ENCODE peak calls at places on chromosomes 13 and 19, in ten cellular contexts. B is T-helper 17 cell; T is T-helper 1 cell; L is stimulated activated naive B cell treated with anti-CD40 and anti-IgM and Interleukin-4, amounts not matched to agents 10 μg/mL and 1 μg/mL and 100 μg/mL, for 72 hours; Z is activated T-helper 1 cell treated with anti-CD3 and anti-CD28 coated beads, Interleukin-12 subunit alpha, Interleukin-12 subunit beta, Interleukin-2, Interleukin-4 antibody, amounts not matched to agents 30 ng/mL and 10 ng/mL and 1 ng/mL, durations not matched to agents 14 hours and 24 hours and 36 hours; S is stimulated activated CD8-positive, alpha-beta memory T cell treated with anti-CD3 and anti-CD28 coated beads, Interleukin-7, amount 100 ng/mL, for 1 hour; K is uterus; G is Karpas-422; U is CD4-positive, CD25-positive, alpha-beta regulatory T cell; I is NCI-H2171 treated with DMSO at 0.1 percent for 48 hours. P is an unnamed sample.

GRCh38 chr19:10155834-10156233 is 36.1 kb upstream of the EIF3G start:
- DNase-seq in T (no peak), S (no peak), I (no peak), B (no peak), U (no peak), K (no peak), Z (no peak), G (no peak), L (no peak), P (no peak)

GRCh38 chr19:4069331-4069959 is 2.7 kb upstream of the ZBTB7A start:
- DNase-seq in I (no peak), K (peak), G (peak), T (no peak), U (peak), L (no peak), B (no peak), Z (peak), S (no peak), P (no peak)

GRCh38 chr19:47152632-47153031 is 22.0 kb downstream of the SAE1 start:
- DNase-seq in S (no peak), Z (no peak), L (no peak), B (no peak), U (no peak), K (no peak), I (no peak), T (no peak), G (no peak), P (no peak)

GRCh38 chr13:28707629-28708427 is 10.9 kb downstream of the SLC46A3 start:
- DNase-seq in T (no peak), U (no peak), S (no peak), K (no peak), I (no peak), L (peak), B (no peak), Z (no peak), G (peak), P (no peak)

GRCh38 chr13:112346173-112346898 is 29.8 kb upstream of the SPACA7 start:
- DNase-seq in U (no peak), Z (no peak), B (no peak), I (peak), T (no peak), L (no peak), G (peak), K (no peak), S (no peak), P (no peak)

GRCh38 chr13:98549006-98549727 is 27.7 kb downstream of the STK24 start:
- DNase-seq in T (no peak), G (no peak), U (no peak), B (no peak), L (no peak), I (no peak), K (no peak), S (no peak), Z (no peak), P (no peak)

GRCh38 chr13:43783820-43784219 is 3.0 kb downstream of the ENOX1 start:
- DNase-seq in Z (no peak), U (no peak), K (no peak), T (no peak), I (peak), S (no peak), B (no peak), L (no peak), G (no peak), P (no peak)

GRCh38 chr19:45355402-45355801 is 14.9 kb downstream of the KLC3 start:
- DNase-seq in Z (no peak), G (no peak), B (no peak), L (no peak), K (no peak), T (no peak), I (no peak), U (no peak), S (no peak), P (no peak)

GRCh38 chr13:40403509-40404241 is 262.8 kb downstream of the FOXO1 start:
- DNase-seq in K (no peak), U (no peak), I (no peak), B (no peak), T (no peak), L (no peak), S (no peak), G (no peak), Z (no peak), P (no peak)

GRCh38 chr13:65155861-65156260 is 2074.3 kb downstream of the PCDH9 start:
- DNase-seq in G (no peak), K (no peak), U (no peak), Z (no peak), B (no peak), L (no peak), I (no peak), T (no peak), S (no peak), P (no peak)

GRCh38 chr13:59728896-59729545 is 434.7 kb downstream of the DIAPH3 start:
- DNase-seq in I (no peak), B (no peak), U (no peak), Z (no peak), G (no peak), L (no peak), S (no peak), K (no peak), T (no peak), P (no peak)

GRCh38 chr19:57016076-57016475 is 103.7 kb upstream of the USP29 start:
- DNase-seq in G (no peak), S (no peak), L (no peak), K (no peak), Z (no peak), T (no peak), U (no peak), B (no peak), I (no peak), P (no peak)

GRCh38 chr13:94298346-94298745 is 181.1 kb downstream of the DCT start:
- DNase-seq in S (no peak), B (no peak), U (no peak), G (no peak), K (no peak), L (no peak), T (no peak), Z (no peak), I (peak), P (no peak)

GRCh38 chr19:53549354-53549753 is 11.4 kb downstream of the ZNF331 start:
- DNase-seq in U (no peak), S (no peak), G (no peak), I (no peak), L (no peak), B (no peak), Z (no peak), T (no peak), K (no peak), P (no peak)

GRCh38 chr13:23378009-23378632 is 55.4 kb downstream of the SACS start:
- DNase-seq in L (peak), I (no peak), U (no peak), S (peak), B (no peak), K (peak), G (peak), Z (no peak), T (no peak), P (peak)

GRCh38 chr13:62305758-62306157 is 890.1 kb upstream of the PCDH20 start:
- DNase-seq in I (no peak), U (no peak), K (no peak), L (no peak), S (no peak), G (peak), B (no peak), T (no peak), Z (no peak), P (no peak)

GRCh38 chr19:46416077-46416709 is 2.8 kb upstream of the CCDC8 start:
- DNase-seq in U (no peak), I (peak), G (no peak), T (no peak), K (peak), B (no peak), Z (no peak), L (no peak), S (no peak), P (peak)

GRCh38 chr19:5801796-5802616 is 2.9 kb upstream of the NRTN start:
- DNase-seq in U (no peak), S (no peak), Z (no peak), I (peak), B (no peak), G (no peak), L (no peak), T (no peak), K (no peak), P (peak)

GRCh38 chr19:49801966-49802661 is 11.0 kb downstream of the FUZ start:
- DNase-seq in U (no peak), K (peak), L (no peak), I (peak), S (no peak), G (peak), Z (no peak), B (no peak), T (no peak), P (peak)

GRCh38 chr19:2055871-2056809 is 5.1 kb upstream of the MKNK2 start:
- DNase-seq in I (no peak), Z (no peak), B (no peak), G (no peak), T (no peak), S (no peak), K (peak), U (no peak), L (no peak), P (no peak)

GRCh38 chr13:54676526-54677113 is 1648.0 kb downstream of the OLFM4 start:
- DNase-seq in G (no peak), T (no peak), Z (no peak), I (no peak), B (no peak), S (no peak), U (no peak), K (no peak), L (no peak), P (no peak)

GRCh38 chr13:110012102-110012739 is 225.8 kb upstream of the IRS2 start:
- DNase-seq in Z (no peak), I (no peak), L (no peak), B (no peak), K (no peak), S (no peak), G (peak), U (no peak), T (no peak), P (no peak)

GRCh38 chr13:37141011-37141410 is 35.5 kb upstream of the CSNK1A1L start:
- DNase-seq in Z (no peak), T (no peak), I (no peak), U (no peak), B (no peak), K (no peak), S (no peak), G (no peak), L (no peak), P (no peak)

GRCh38 chr13:91546865-91547264 is 148.4 kb downstream of the GPC5 start:
- DNase-seq in Z (no peak), L (no peak), G (no peak), K (no peak), I (no peak), S (no peak), T (no peak), B (no peak), U (no peak), P (no peak)

GRCh38 chr19:13262450-13262849 is 112.2 kb downstream of the IER2 start:
- DNase-seq in Z (peak), U (no peak), L (no peak), B (no peak), K (no peak), T (no peak), I (peak), G (peak), S (no peak), P (no peak)

GRCh38 chr13:108322206-108322824 is 52.8 kb downstream of the TNFSF13B start:
- DNase-seq in I (peak), T (no peak), U (no peak), Z (no peak), L (no peak), G (peak), S (no peak), K (no peak), B (no peak), P (no peak)

GRCh38 chr13:98539655-98540054 is 37.3 kb downstream of the STK24 start:
- DNase-seq in Z (no peak), S (no peak), K (no peak), L (no peak), I (peak), U (no peak), B (no peak), T (no peak), G (no peak), P (no peak)

GRCh38 chr13:76884167-76884566 is 2.0 kb downstream of the KCTD12 start:
- DNase-seq in I (peak), S (no peak), U (no peak), L (no peak), B (no peak), Z (no peak), T (no peak), K (peak), G (no peak), P (peak)

GRCh38 chr19:11378319-11379189 is 4.1 kb downstream of the SWSAP1 start:
- DNase-seq in U (no peak), Z (no peak), B (no peak), G (peak), S (no peak), I (no peak), L (no peak), K (no peak), T (no peak), P (peak)

GRCh38 chr13:73962284-73962683 is 171.9 kb downstream of the KLF12 start:
- DNase-seq in I (no peak), Z (no peak), S (no peak), T (no peak), L (no peak), G (no peak), B (no peak), U (no peak), K (no peak), P (no peak)

GRCh38 chr13:51785592-51786424 is 18.2 kb downstream of the DHRS12 start:
- DNase-seq in I (peak), T (no peak), G (no peak), K (peak), Z (no peak), S (no peak), B (no peak), L (no peak), U (no peak), P (no peak)

GRCh38 chr19:48006762-48007161 is 12.3 kb downstream of the ELSPBP1 start:
- DNase-seq in U (no peak), K (no peak), T (no peak), I (peak), S (no peak), L (no peak), Z (no peak), G (peak), B (no peak), P (no peak)

GRCh38 chr13:21218351-21219043 is 42.0 kb downstream of the MRPL57 start:
- DNase-seq in U (no peak), T (no peak), K (no peak), L (no peak), G (no peak), B (no peak), Z (peak), S (no peak), I (no peak), P (no peak)

GRCh38 chr19:33400856-33401682 is 27.6 kb downstream of the CEBPG start:
- DNase-seq in L (no peak), S (no peak), G (no peak), U (no peak), I (no peak), Z (no peak), T (no peak), K (no peak), B (no peak), P (peak)

GRCh38 chr19:46000497-46001246 is 5.4 kb downstream of the CCDC61 start:
- DNase-seq in U (peak), B (peak), K (no peak), L (no peak), S (peak), T (peak), I (peak), G (peak), Z (peak), P (peak)

P was measured in adrenal gland.